ENCODE peak calls at places on chromosome X, in five cellular contexts. H is EH, E is AG08396, W is NCI-H1417, P is neural crest cell. F is an unnamed sample.

GRCh38 chrX:16772460-16772859 is 13.8 kb upstream of the TXLNG start:
- DNase-seq in H (no peak), E (no peak), W (no peak), P (no peak), F (no peak)

GRCh38 chrX:153727108-153727931 is 2.7 kb downstream of the ABCD1 start:
- DNase-seq in H (peak), E (peak), W (peak), P (no peak), F (no peak)

GRCh38 chrX:20116575-20117240 is at the start of gene MAP7D2:
- DNase-seq in H (no peak), E (peak), W (peak), P (peak), F (no peak)

GRCh38 chrX:134706138-134706537 is 47.9 kb upstream of the PLAC1 start:
- DNase-seq in H (no peak), E (no peak), W (peak), P (no peak), F (no peak)

GRCh38 chrX:152819732-152820131 is 10.8 kb downstream of the CETN2 start:
- DNase-seq in H (peak), E (peak), W (no peak), P (no peak), F (no peak)

GRCh38 chrX:13938053-13938765 is 91.5 kb downstream of the GEMIN8 start:
- DNase-seq in H (peak), E (peak), W (peak), P (peak), F (no peak)

GRCh38 chrX:70455366-70456202 is 10.9 kb downstream of the DLG3 start:
- DNase-seq in H (no peak), E (no peak), W (peak), P (no peak), F (no peak)

GRCh38 chrX:39730671-39731389 is 366.9 kb downstream of the BCOR start:
- DNase-seq in H (peak), E (peak), W (no peak), P (peak), F (no peak)

GRCh38 chrX:105302246-105302645 is 81.8 kb upstream of the TEX13A start:
- DNase-seq in H (no peak), E (no peak), W (no peak), P (no peak), F (no peak)

GRCh38 chrX:132909643-132910042 is 48.8 kb downstream of the HS6ST2 start:
- DNase-seq in H (no peak), E (no peak), W (no peak), P (no peak), F (no peak)

GRCh38 chrX:30521440-30522182 is 56.0 kb downstream of the TASL start:
- DNase-seq in H (peak), E (no peak), W (no peak), P (no peak), F (no peak)

GRCh38 chrX:103607385-103608304 is at the start of gene TCEAL3:
- DNase-seq in H (peak), E (peak), W (peak), P (no peak), F (no peak)

GRCh38 chrX:46648660-46649059 is 75.1 kb downstream of the CHST7 start:
- DNase-seq in H (no peak), E (no peak), W (no peak), P (no peak), F (no peak)

GRCh38 chrX:46575991-46576392 is 2.4 kb downstream of the CHST7 start:
- DNase-seq in H (peak), E (no peak), W (no peak), P (no peak), F (no peak)

GRCh38 chrX:130049821-130050220 is 60.5 kb downstream of the ELF4 start:
- DNase-seq in H (no peak), E (no peak), W (no peak), P (no peak), F (no peak)

GRCh38 chrX:70129811-70130210 is 3.4 kb upstream of the IGBP1 start:
- DNase-seq in H (no peak), E (no peak), W (no peak), P (no peak), F (no peak)

GRCh38 chrX:45765726-45766125 is 565.0 kb upstream of the DIPK2B start:
- DNase-seq in H (no peak), E (no peak), W (no peak), P (no peak), F (no peak)

GRCh38 chrX:72569786-72570185 is 2.9 kb downstream of the HDAC8 start:
- DNase-seq in H (peak), E (peak), W (no peak), P (no peak), F (no peak)

GRCh38 chrX:54248309-54248708 is 65.3 kb upstream of the FAM120C start:
- DNase-seq in H (peak), E (peak), W (no peak), P (no peak), F (no peak)

GRCh38 chrX:153927686-153927935 is 1.5 kb upstream of the ARHGAP4 start:
- DNase-seq in H (no peak), E (no peak), W (no peak), P (no peak), F (no peak)

GRCh38 chrX:141989802-141990201 is 86.1 kb downstream of the MAGEC1 start:
- DNase-seq in H (peak), E (no peak), W (no peak), P (no peak), F (peak)

GRCh38 chrX:34918856-34919255 is 23.7 kb upstream of the FAM47B start:
- DNase-seq in H (peak), E (peak), W (peak), P (peak), F (no peak)

GRCh38 chrX:112834016-112834855 is 6.4 kb downstream of the AMOT start:
- DNase-seq in H (peak), E (peak), W (no peak), P (no peak), F (no peak)

GRCh38 chrX:18617351-18617750 is 54.6 kb downstream of the RS1 start:
- DNase-seq in H (peak), E (peak), W (no peak), P (no peak), F (peak)

GRCh38 chrX:136738049-136738729 is 42.5 kb downstream of the ARHGEF6 start:
- DNase-seq in H (no peak), E (no peak), W (no peak), P (no peak), F (no peak)

GRCh38 chrX:104370089-104370488 is 115.4 kb upstream of the ESX1 start:
- DNase-seq in H (peak), E (no peak), W (no peak), P (no peak), F (no peak)